ENCODE peak calls at places on chromosomes 3 and 15, in nine cellular contexts. N is psoas muscle; B is BJ; E is brain microvascular endothelial cell; K is NCI-H460; Y is hepatic stellate cell; J is naive thymus-derived CD8-positive, alpha-beta T cell; S is cortex of kidney; X is NB4. Q is an unnamed sample.

GRCh38 chr3:159233734-159234133 is 431.9 kb downstream of the MFSD1 start:
- DNase-seq in N (no peak), B (no peak), E (no peak), K (no peak), Y (no peak), J (no peak), S (no peak), X (no peak), Q (no peak)

GRCh38 chr15:68244235-68244634 is 14.7 kb upstream of the CLN6 start:
- DNase-seq in N (no peak), B (no peak), E (no peak), K (no peak), Y (no peak), J (no peak), S (no peak), X (no peak), Q (no peak)

GRCh38 chr3:36714343-36714742 is 50.0 kb downstream of the DCLK3 start:
- DNase-seq in N (no peak), B (peak), E (peak), K (no peak), Y (no peak), J (no peak), S (no peak), X (no peak), Q (no peak)

GRCh38 chr3:197378987-197379718 is 80.7 kb upstream of the DLG1 start:
- DNase-seq in N (no peak), B (no peak), E (no peak), K (no peak), Y (no peak), J (no peak), S (no peak), X (peak), Q (no peak)

GRCh38 chr15:50452927-50453326 is 28.7 kb downstream of the USP8 start:
- DNase-seq in N (no peak), B (no peak), E (no peak), K (no peak), Y (no peak), J (no peak), S (no peak), X (peak), Q (no peak)

GRCh38 chr15:40098489-40099261 is 10.0 kb downstream of the BMF start:
- DNase-seq in N (peak), B (peak), E (peak), K (peak), Y (peak), J (peak), S (no peak), X (peak), Q (peak)

GRCh38 chr3:66432041-66432766 is 68.6 kb downstream of the LRIG1 start:
- DNase-seq in N (no peak), B (no peak), E (no peak), K (no peak), Y (no peak), J (no peak), S (no peak), X (no peak), Q (no peak)

GRCh38 chr3:71723452-71724170 is 1.6 kb downstream of the EIF4E3 start:
- DNase-seq in N (no peak), B (no peak), E (no peak), K (no peak), Y (no peak), J (no peak), S (no peak), X (no peak), Q (no peak)

GRCh38 chr3:75342425-75342824 is 321.7 kb upstream of the FRG2C start:
- DNase-seq in N (no peak), B (no peak), E (no peak), K (no peak), Y (no peak), J (no peak), S (no peak), X (peak), Q (no peak)

GRCh38 chr3:155323063-155323666 is 29.7 kb upstream of the STRIT1 start:
- DNase-seq in N (no peak), B (peak), E (peak), K (peak), Y (peak), J (no peak), S (no peak), X (peak), Q (peak)

GRCh38 chr3:183371672-183371968 is 56.8 kb downstream of the MCF2L2 start:
- DNase-seq in N (no peak), B (no peak), E (peak), K (no peak), Y (no peak), J (no peak), S (no peak), X (no peak), Q (no peak)